ENCODE peak calls at places on chromosome 7, in five cellular contexts. E is CD8-positive, alpha-beta T cell; T is fibroblast of mammary gland; J is hepatocyte; O is thyroid gland. B is an unnamed sample.

GRCh38 chr7:132655071-132655761 is 78.9 kb upstream of the PLXNA4 start:
- DNase-seq in E (peak), T (peak), J (peak), O (peak), B (no peak)

GRCh38 chr7:130421685-130422084 is 19.1 kb downstream of the CEP41 start:
- DNase-seq in E (no peak), T (peak), J (no peak), O (peak), B (no peak)

GRCh38 chr7:109868215-109868614 is 1222.7 kb upstream of the LRRN3 start:
- DNase-seq in E (no peak), T (no peak), J (no peak), O (no peak), B (no peak)

GRCh38 chr7:107396990-107397389 is 72.9 kb upstream of the GPR22 start:
- DNase-seq in E (no peak), T (no peak), J (peak), O (peak), B (no peak)

GRCh38 chr7:21972397-21972784 is 26.7 kb upstream of the CDCA7L start:
- DNase-seq in E (no peak), T (no peak), J (no peak), O (no peak), B (no peak)

GRCh38 chr7:19146699-19147098 is 1.5 kb upstream of the FERD3L start:
- DNase-seq in E (no peak), T (peak), J (peak), O (no peak), B (no peak)

GRCh38 chr7:16430133-16430532 is 8.8 kb upstream of the CRPPA start:
- DNase-seq in E (no peak), T (peak), J (no peak), O (no peak), B (no peak)

GRCh38 chr7:131223151-131223550 is 104.5 kb upstream of the MKLN1 start:
- DNase-seq in E (no peak), T (no peak), J (no peak), O (no peak), B (no peak)

GRCh38 chr7:114700267-114700666 is 221.6 kb upstream of the MDFIC start:
- DNase-seq in E (no peak), T (no peak), J (no peak), O (no peak), B (no peak)

GRCh38 chr7:18212788-18213187 is 185.1 kb upstream of the PRPS1L1 start:
- DNase-seq in E (no peak), T (peak), J (peak), O (no peak), B (no peak)

GRCh38 chr7:106866298-106867281 is 1.5 kb downstream of the PIK3CG start:
- DNase-seq in E (no peak), T (no peak), J (no peak), O (no peak), B (no peak)

GRCh38 chr7:22726345-22726848 is 603 bp upstream of the IL6 start:
- DNase-seq in E (peak), T (peak), J (peak), O (peak), B (peak)

GRCh38 chr7:23272275-23272674 is 25.7 kb downstream of the GPNMB start:
- DNase-seq in E (no peak), T (no peak), J (no peak), O (no peak), B (no peak)

GRCh38 chr7:131623154-131623553 is 66.7 kb upstream of the PODXL start:
- DNase-seq in E (no peak), T (no peak), J (no peak), O (peak), B (no peak)

GRCh38 chr7:81399461-81399860 is 370.4 kb downstream of the HGF start:
- DNase-seq in E (no peak), T (no peak), J (no peak), O (no peak), B (no peak)

GRCh38 chr7:22256702-22257101 is 100.3 kb downstream of the RAPGEF5 start:
- DNase-seq in E (no peak), T (no peak), J (no peak), O (no peak), B (no peak)

GRCh38 chr7:53743697-53744096 is 708.3 kb downstream of the POM121L12 start:
- DNase-seq in E (no peak), T (no peak), J (no peak), O (no peak), B (no peak)

GRCh38 chr7:5528071-5528814 is 104.6 kb upstream of the TNRC18 start:
- DNase-seq in E (no peak), T (peak), J (no peak), O (peak), B (peak)

GRCh38 chr7:73704640-73705550 is 14.6 kb downstream of the STX1A start:
- DNase-seq in E (no peak), T (peak), J (peak), O (no peak), B (no peak)

GRCh38 chr7:8433477-8434289 is at the start of gene NXPH1:
- DNase-seq in E (no peak), T (no peak), J (peak), O (peak), B (no peak)

GRCh38 chr7:116169060-116169459 is 41.3 kb upstream of the TES start:
- DNase-seq in E (no peak), T (peak), J (peak), O (no peak), B (no peak)

GRCh38 chr7:35624299-35625186 is 70.4 kb downstream of the HERPUD2 start:
- DNase-seq in E (peak), T (peak), J (peak), O (peak), B (peak)

GRCh38 chr7:3283130-3283704 is 17.8 kb upstream of the SDK1 start:
- DNase-seq in E (no peak), T (peak), J (no peak), O (no peak), B (no peak)

GRCh38 chr7:135991322-135991721 is 14.2 kb upstream of the MTPN start:
- DNase-seq in E (no peak), T (no peak), J (no peak), O (no peak), B (no peak)

GRCh38 chr7:98771519-98772241 is 98.1 kb downstream of the TMEM130 start:
- DNase-seq in E (no peak), T (peak), J (peak), O (no peak), B (no peak)

GRCh38 chr7:73758581-73759138 is 11.4 kb downstream of the CLDN3 start:
- DNase-seq in E (no peak), T (no peak), J (peak), O (peak), B (no peak)

GRCh38 chr7:124130-124949 is 68.0 kb upstream of the FAM20C start:
- DNase-seq in E (no peak), T (no peak), J (peak), O (no peak), B (no peak)

GRCh38 chr7:102286237-102287081 is at the start of gene SH2B2:
- DNase-seq in E (peak), T (peak), J (peak), O (peak), B (peak)

GRCh38 chr7:107312418-107312817 is 143.6 kb downstream of the HBP1 start:
- DNase-seq in E (no peak), T (peak), J (no peak), O (no peak), B (no peak)

GRCh38 chr7:22853674-22854157 is 31.1 kb upstream of the TOMM7 start:
- DNase-seq in E (no peak), T (peak), J (no peak), O (no peak), B (no peak)

GRCh38 chr7:48365010-48365409 is 193.8 kb downstream of the ABCA13 start:
- DNase-seq in E (no peak), T (peak), J (no peak), O (no peak), B (no peak)

GRCh38 chr7:155815332-155816191 is 3.3 kb upstream of the SHH start:
- DNase-seq in E (peak), T (peak), J (peak), O (peak), B (peak)

GRCh38 chr7:148447221-148447845 is 143.2 kb upstream of the C7orf33 start:
- DNase-seq in E (no peak), T (peak), J (no peak), O (no peak), B (no peak)
- TF ChIP-seq CTCF in E (no peak), T (no peak), J (no peak), O (no peak), B (no peak)

GRCh38 chr7:13262929-13263530 is 575.6 kb downstream of the ARL4A start:
- DNase-seq in E (no peak), T (peak), J (peak), O (no peak), B (no peak)
- TF ChIP-seq CTCF in E (peak), T (peak), J (peak), O (peak), B (peak)

DNA sequence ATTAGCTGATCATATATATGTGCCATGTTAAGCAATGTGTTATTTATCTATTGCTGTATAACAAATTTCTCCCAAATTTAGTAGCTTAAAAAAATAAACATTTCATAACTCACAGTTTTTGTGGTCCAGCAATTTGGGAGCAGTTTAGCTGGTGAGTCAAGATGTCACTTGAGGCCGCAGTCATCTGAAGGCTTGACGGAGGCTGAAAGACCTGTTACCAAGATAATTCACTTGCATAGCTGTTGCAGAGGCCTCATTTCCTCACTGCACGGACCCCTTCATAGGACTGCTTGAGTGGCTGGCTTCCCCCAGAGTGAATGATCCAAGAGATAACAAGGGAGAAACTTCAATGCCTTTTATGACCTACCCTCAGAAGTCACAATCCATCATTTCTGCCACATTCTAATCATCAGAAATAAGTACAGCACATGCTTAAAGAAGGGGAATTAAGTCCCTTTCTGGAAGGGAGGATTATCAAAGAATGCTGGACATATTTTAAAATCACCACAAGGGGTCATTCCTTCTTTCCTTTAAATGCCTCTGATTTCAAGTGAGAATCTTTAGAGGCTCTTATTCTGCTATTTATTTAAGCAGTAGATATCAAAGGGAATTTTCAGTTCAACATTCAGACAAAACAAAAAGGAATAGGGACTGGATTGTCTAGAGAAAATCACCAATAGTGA is 10.5 kb upstream of the SRPK2 start:
- DNase-seq in E (no peak), T (peak), J (no peak), O (no peak), B (no peak)
- TF ChIP-seq CTCF in E (no peak), T (peak), J (peak), O (peak), B (no peak)

DNA sequence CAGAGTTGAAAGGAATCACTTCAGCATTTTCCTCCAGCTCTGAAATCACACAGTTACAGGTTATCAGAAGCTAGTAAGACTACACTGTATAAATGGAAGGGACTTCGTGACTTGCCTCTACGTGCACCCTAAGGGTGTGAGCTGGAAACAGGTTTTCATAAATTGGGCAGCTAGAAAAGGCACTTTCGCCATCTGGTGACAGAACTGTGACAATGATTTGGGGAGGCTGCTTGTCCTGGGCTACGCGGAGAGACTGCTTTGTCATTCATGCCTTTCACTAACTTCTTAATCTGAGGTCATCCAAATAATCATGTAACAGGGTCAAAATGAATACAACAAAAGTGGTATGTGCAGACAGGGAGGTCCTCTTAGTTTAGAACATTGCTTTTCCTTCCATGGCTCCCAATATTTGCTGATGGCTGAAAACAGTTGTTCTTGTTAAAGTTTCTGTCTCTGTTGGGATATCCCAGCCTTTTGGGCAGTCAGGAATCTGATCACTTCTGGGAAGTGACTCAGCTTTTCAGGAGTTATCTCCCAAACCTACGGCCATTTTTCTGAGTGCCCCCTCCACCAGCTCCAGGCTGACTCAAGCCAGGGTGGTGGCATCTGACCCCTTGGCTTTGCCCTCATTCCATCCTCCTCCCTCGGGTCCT is 17.8 kb downstream of the VWC2 start:
- DNase-seq in E (no peak), T (no peak), J (peak), O (peak), B (no peak)
- TF ChIP-seq CTCF in E (no peak), T (no peak), J (peak), O (peak), B (no peak)

GRCh38 chr7:30791126-30791525 is 19.9 kb downstream of the MINDY4 start:
- DNase-seq in E (no peak), T (no peak), J (no peak), O (no peak), B (no peak)
- TF ChIP-seq CTCF in E (no peak), T (no peak), J (no peak), O (no peak), B (no peak)

DNA sequence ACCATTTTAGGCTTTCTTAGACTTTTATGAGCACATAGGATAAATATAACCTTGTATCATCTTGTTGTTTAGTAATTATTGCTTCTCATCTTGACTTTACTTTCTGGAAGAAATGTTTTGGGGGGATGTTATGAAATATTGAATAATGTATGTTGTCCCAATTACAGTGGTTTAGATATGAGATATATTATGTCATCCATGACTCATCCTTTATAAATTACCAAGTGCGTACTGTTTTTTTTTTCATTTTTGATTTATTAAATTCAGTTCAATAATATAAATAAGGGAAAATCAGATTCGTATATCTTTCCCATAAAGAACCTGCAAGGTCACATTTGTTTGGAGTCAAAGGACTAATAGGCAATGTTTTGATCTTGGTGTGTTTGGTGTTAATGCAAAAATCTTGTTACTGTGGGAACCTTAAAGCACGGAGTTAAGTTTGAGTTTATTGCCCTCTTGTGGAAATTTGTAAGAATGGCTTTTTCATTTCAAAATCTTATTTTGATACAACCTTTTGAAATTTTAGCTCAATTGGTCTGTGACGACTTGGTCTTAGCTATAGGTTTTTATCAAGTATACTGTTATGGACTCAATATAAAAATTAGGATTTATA is 108.6 kb downstream of the SRI start:
- DNase-seq in E (no peak), T (peak), J (peak), O (no peak), B (no peak)
- TF ChIP-seq CTCF in E (peak), T (peak), J (peak), O (peak), B (no peak)

DNA sequence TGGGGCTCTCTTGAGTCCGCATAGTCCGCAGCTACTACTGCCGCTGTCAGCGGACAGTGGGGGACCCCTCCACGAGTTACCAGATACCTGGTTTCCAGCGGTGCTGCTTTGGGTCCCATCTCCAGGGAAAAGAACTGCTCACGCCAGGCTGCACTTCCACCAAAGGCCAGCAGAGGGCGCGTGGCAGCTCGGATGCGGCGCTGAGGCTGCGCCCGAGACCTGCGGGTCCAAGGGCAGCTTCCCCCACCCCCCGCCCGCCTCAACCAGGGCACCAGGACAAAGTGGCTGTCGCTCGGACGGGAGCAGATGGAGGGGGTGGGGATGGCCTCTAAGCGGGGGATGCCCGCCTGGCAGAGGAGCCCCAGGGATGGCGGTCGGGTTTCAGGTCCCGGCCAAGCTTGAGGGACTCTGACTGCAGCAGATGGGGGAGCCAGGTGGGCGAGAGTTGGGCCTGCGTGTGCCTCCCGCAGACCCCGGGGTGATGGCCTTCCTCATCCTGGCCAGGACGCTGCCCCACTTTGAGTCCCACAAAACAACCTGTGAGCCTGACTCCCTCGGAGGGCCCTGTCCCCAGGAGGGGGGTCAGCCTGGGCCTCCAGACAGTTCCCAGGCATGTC is 23.8 kb upstream of the ZNF735 start:
- DNase-seq in E (peak), T (no peak), J (no peak), O (no peak), B (no peak)
- TF ChIP-seq CTCF in E (peak), T (no peak), J (no peak), O (peak), B (no peak)

GRCh38 chr7:29946428-29947186 is 43.0 kb downstream of the SCRN1 start:
- DNase-seq in E (no peak), T (peak), J (no peak), O (peak), B (no peak)
- TF ChIP-seq CTCF in E (no peak), T (peak), J (peak), O (peak), B (no peak)

GRCh38 chr7:100434297-100435144 is 1.8 kb downstream of the PPP1R35 start:
- DNase-seq in E (no peak), T (no peak), J (no peak), O (no peak), B (no peak)

GRCh38 chr7:100433592-100434296 is 2.6 kb downstream of the PPP1R35 start:
- DNase-seq in E (no peak), T (no peak), J (no peak), O (no peak), B (no peak)

GRCh38 chr7:100435401-100436304 is 644 bp downstream of the PPP1R35 start:
- DNase-seq in E (peak), T (no peak), J (peak), O (peak), B (peak)

GRCh38 chr7:100438172-100438571 is 1.9 kb upstream of the PPP1R35 start:
- DNase-seq in E (no peak), T (no peak), J (no peak), O (no peak), B (no peak)

GRCh38 chr7:100437150-100438100 is 1.1 kb upstream of the PPP1R35 start:
- DNase-seq in E (no peak), T (no peak), J (no peak), O (peak), B (no peak)
- TF ChIP-seq CTCF in E (no peak), T (no peak), J (no peak), O (no peak), B (no peak)

B was measured in activated B cell treated with CpG ODN at 0.5 μM for 24 hours.